ENCODE peak calls at places on chromosomes 12 and 14, in nine cellular contexts. C is right lobe of liver, Q is lung, H is left ventricle myocardium inferior, V is prostate gland, J is GM23248, Z is IMR-90, S is H1, U is heart right ventricle. E is an unnamed sample.

GRCh38 chr12:57726151-57726883 is 12.2 kb downstream of the AGAP2 start:
- DNase-seq in Z (peak; percentile 76), S (peak; percentile 65), Q (peak; percentile 76), J (peak; percentile 95), H (peak; percentile 73), V (peak; percentile 73), C (peak; percentile 57), U (peak; percentile 81), E (peak; percentile 84)

GRCh38 chr12:65962921-65963883 is 138.9 kb downstream of the HMGA2 start:
- DNase-seq in H (no peak), J (no peak), Q (no peak), V (no peak), U (no peak), Z (no peak), S (no peak), C (no peak), E (no peak)

GRCh38 chr12:130335517-130336392 is 1.9 kb upstream of the PIWIL1 start:
- DNase-seq in J (peak; percentile 64), V (peak; percentile 67), U (peak; percentile 46), Z (peak; percentile 34), C (no peak), S (no peak), H (no peak), Q (no peak), E (peak; percentile 26)

GRCh38 chr14:50231475-50232275 is at the start of gene SOS2:
- DNase-seq in H (peak; percentile 90), S (peak; percentile 47), Z (peak; percentile 71), J (peak; percentile 95), U (peak; percentile 86), Q (peak; percentile 87), V (peak; percentile 83), C (peak; percentile 93), E (peak; percentile 83)

GRCh38 chr14:90276627-90277367 is 20.4 kb downstream of the PSMC1 start:
- DNase-seq in H (no peak), Z (peak; percentile 13), C (no peak), J (peak; percentile 36), V (no peak), U (no peak), Q (no peak), S (no peak), E (no peak)

GRCh38 chr14:53019391-53019790 is 68.5 kb upstream of the FERMT2 start:
- DNase-seq in S (no peak), U (no peak), Z (peak; percentile 64), V (no peak), C (no peak), J (peak; percentile 52), Q (no peak), H (no peak), E (no peak)

GRCh38 chr14:32102152-32102787 is 25.2 kb downstream of the ARHGAP5 start:
- DNase-seq in Z (no peak), C (no peak), V (no peak), S (no peak), Q (no peak), U (no peak), H (no peak), J (no peak), E (no peak)

GRCh38 chr14:99716850-99717681 is 33.0 kb downstream of the CYP46A1 start:
- DNase-seq in S (no peak), V (no peak), Q (peak; percentile 17), Z (no peak), C (no peak), U (no peak), H (no peak), J (no peak), E (no peak)

GRCh38 chr12:119594399-119594730 is 791 bp downstream of the TMEM233 start:
- DNase-seq in U (no peak), J (peak; percentile 7), C (no peak), V (no peak), H (no peak), S (no peak), Q (no peak), Z (no peak), E (no peak)

GRCh38 chr14:75522224-75522764 is at the start of gene BATF:
- DNase-seq in V (no peak), Z (no peak), C (peak; percentile 59), U (no peak), J (no peak), H (no peak), S (no peak), Q (peak; percentile 52), E (no peak)

GRCh38 chr12:120836119-120836684 is 68.0 kb downstream of the SPPL3 start:
- DNase-seq in J (no peak), U (no peak), C (no peak), V (peak; percentile 55), Q (no peak), S (no peak), Z (no peak), H (no peak), E (no peak)

GRCh38 chr12:77924703-77925102 is 94.0 kb downstream of the NAV3 start:
- DNase-seq in U (no peak), V (no peak), S (no peak), Z (peak; percentile 52), C (no peak), Q (no peak), H (no peak), J (peak; percentile 50), E (no peak)

GRCh38 chr12:117226505-117226904 is 36.2 kb upstream of the FBXO21 start:
- DNase-seq in V (no peak), J (no peak), C (no peak), S (no peak), H (no peak), Q (no peak), U (no peak), Z (no peak), E (no peak)

GRCh38 chr12:52005903-52006703 is 643 bp upstream of the TAMALIN start:
- DNase-seq in Z (no peak), J (no peak), S (no peak), Q (peak; percentile 65), V (no peak), U (peak; percentile 52), H (no peak), C (peak; percentile 76), E (no peak)

GRCh38 chr12:52009081-52009751 is 2.5 kb downstream of the TAMALIN start:
- DNase-seq in C (peak; percentile 52), S (no peak), U (no peak), V (no peak), J (no peak), Z (no peak), H (no peak), Q (no peak), E (no peak)

GRCh38 chr12:52006726-52007157 is at the start of gene TAMALIN:
- DNase-seq in V (peak; percentile 71), J (peak; percentile 59), C (peak; percentile 70), H (peak; percentile 79), Q (peak; percentile 55), S (no peak), U (peak; percentile 78), Z (peak; percentile 53), E (peak; percentile 75)

GRCh38 chr12:52007158-52007921 is 594 bp downstream of the TAMALIN start:
- DNase-seq in H (peak; percentile 60), Z (no peak), U (peak; percentile 70), C (no peak), J (peak; percentile 42), Q (no peak), V (no peak), S (no peak), E (peak; percentile 65)

GRCh38 chr12:52007982-52008510 is 1.3 kb downstream of the TAMALIN start:
- DNase-seq in C (no peak), Q (no peak), V (no peak), U (no peak), H (no peak), S (no peak), Z (no peak), J (no peak), E (no peak)
- H3K4me3 ChIP-seq in C (peak overlapping the region; percentile 44), Q (peak overlapping the region; percentile 83), V (peak overlapping the region; percentile 75), U (peak overlapping the region; percentile 84), H (peak overlapping the region; percentile 86), S (no peak overlapping the region), Z (peak overlapping the region; percentile 59), J (peak overlapping the region; percentile 68), E (peak overlapping the region; percentile 89)

DNA sequence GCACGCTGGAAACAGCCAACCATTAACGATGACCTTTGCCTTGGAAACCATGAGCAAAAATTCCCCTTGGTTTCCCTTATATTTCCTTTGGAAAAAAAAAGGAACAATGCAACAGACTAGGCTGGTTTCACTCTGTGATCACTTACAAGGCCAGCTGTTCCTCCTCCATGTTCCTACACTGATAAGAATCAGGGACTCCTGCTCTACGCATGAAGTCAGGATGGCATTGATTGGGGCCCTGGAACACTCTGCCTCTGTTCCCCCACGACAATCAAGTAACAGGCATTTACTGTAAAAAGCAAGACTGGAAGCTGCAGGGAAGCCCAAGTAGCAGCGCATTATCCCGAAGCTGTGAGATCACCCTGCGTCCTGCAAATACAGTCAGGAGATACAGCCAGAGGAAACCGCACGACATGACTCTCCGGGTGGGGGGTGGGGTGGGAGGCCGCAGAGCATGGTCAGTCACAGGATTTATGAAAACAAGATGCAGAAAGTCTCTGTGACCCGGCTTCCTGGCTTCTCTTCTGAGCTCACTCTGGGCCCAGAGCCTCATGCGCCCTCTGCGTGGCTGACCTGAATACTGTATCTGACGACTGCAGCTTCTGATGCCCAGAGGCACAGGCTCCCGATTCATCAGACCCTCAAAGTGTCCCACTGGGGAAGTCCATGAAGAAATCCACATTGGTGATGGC is 31.1 kb downstream of the SSH1 start:
- DNase-seq in J (peak; percentile 97), Z (peak; percentile 97), C (no peak), Q (no peak), U (peak; percentile 81), H (peak; percentile 57), S (no peak), V (no peak), E (peak; percentile 57)
- H3K4me1 ChIP-seq in J (peaks cover 87% of the 10 kb centered on the region), Z (peaks cover 34% of the 10 kb centered on the region), C (peaks cover 20% of the 10 kb centered on the region), Q (peaks cover 39% of the 10 kb centered on the region), U (peaks cover 93% of the 10 kb centered on the region), H (peaks cover 99% of the 10 kb centered on the region), S (peaks cover 5% of the 10 kb centered on the region), V (peaks cover 3% of the 10 kb centered on the region), E (peaks cover 8% of the 10 kb centered on the region)

GRCh38 chr14:55454264-55455151 is 14.1 kb upstream of the TBPL2 start:
- DNase-seq in U (peak; percentile 36), J (peak; percentile 64), H (no peak), Q (no peak), V (no peak), S (no peak), Z (peak; percentile 86), C (no peak), E (peak; percentile 65)
- H3K27ac ChIP-seq in U (no peak overlapping the region), J (no peak overlapping the region), H (peak overlapping the region; percentile 41), Q (no peak overlapping the region), V (no peak overlapping the region), S (no peak overlapping the region), Z (peak overlapping the region; percentile 45), C (no peak overlapping the region), E (peak overlapping the region; percentile 39)

GRCh38 chr14:21091784-21092146 is 6.7 kb downstream of the ZNF219 start:
- DNase-seq in U (peak; percentile 5), C (no peak), V (no peak), Z (no peak), H (no peak), S (no peak), Q (no peak), J (no peak), E (peak; percentile 18)

GRCh38 chr14:21092147-21093011 is 6.1 kb downstream of the ZNF219 start:
- DNase-seq in C (peak; percentile 90), H (peak; percentile 84), S (no peak), J (peak; percentile 69), Q (peak; percentile 89), Z (peak; percentile 67), V (peak; percentile 77), U (peak; percentile 80), E (peak; percentile 87)

GRCh38 chr14:21093769-21094681 is 4.4 kb downstream of the ZNF219 start:
- DNase-seq in V (no peak), Q (no peak), C (no peak), S (no peak), Z (no peak), J (no peak), U (no peak), H (no peak), E (peak; percentile 18)

GRCh38 chr14:21090940-21091663 is 7.4 kb downstream of the ZNF219 start:
- DNase-seq in Q (no peak), V (no peak), Z (no peak), J (no peak), S (no peak), C (no peak), H (no peak), U (peak; percentile 5), E (peak; percentile 21)

GRCh38 chr14:21093018-21093417 is 5.4 kb downstream of the ZNF219 start:
- DNase-seq in S (no peak), C (peak; percentile 58), V (no peak), U (peak; percentile 4), Z (no peak), Q (no peak), H (no peak), J (no peak), E (no peak)
- H3K4me3 ChIP-seq in S (no peak overlapping the region), C (no peak overlapping the region), V (no peak overlapping the region), U (no peak overlapping the region), Z (no peak overlapping the region), Q (no peak overlapping the region), H (no peak overlapping the region), J (no peak overlapping the region), E (no peak overlapping the region)

E was measured in uterus.